ENCODE peak calls at places on chromosome 20, in four cellular contexts. L is posterior cingulate gyrus, K is hippocampal formation, N is AG09309. A is an unnamed sample.

GRCh38 chr20:35040090-35040489 is 52.5 kb downstream of the TRPC4AP start:
- DNase-seq in K (no peak), N (no peak), L (no peak), A (no peak)

GRCh38 chr20:62426678-62427077 is 661 bp downstream of the RBBP8NL start:
- DNase-seq in N (no peak), L (no peak), K (no peak), A (no peak)

GRCh38 chr20:38649275-38649891 is 47.8 kb downstream of the ARHGAP40 start:
- DNase-seq in N (no peak), K (peak; percentile 26), L (peak; percentile 49), A (no peak)

GRCh38 chr20:63857751-63858392 is 3.4 kb upstream of the ABHD16B start:
- DNase-seq in L (no peak), N (no peak), K (no peak), A (no peak)

GRCh38 chr20:17966432-17967312 is 1.9 kb downstream of the SNX5 start:
- DNase-seq in N (no peak), K (no peak), L (no peak), A (no peak)

GRCh38 chr20:3199976-3200755 is 4.3 kb downstream of the DDRGK1 start:
- DNase-seq in L (no peak), N (no peak), K (no peak), A (no peak)

GRCh38 chr20:46364670-46365482 is 41.5 kb downstream of the ELMO2 start:
- DNase-seq in L (peak; percentile 51), K (peak; percentile 41), N (no peak), A (no peak)

GRCh38 chr20:16864958-16865357 is 116.8 kb downstream of the OTOR start:
- DNase-seq in N (no peak), L (no peak), K (no peak), A (no peak)

GRCh38 chr20:25294459-25295385 is 46.8 kb downstream of the PYGB start:
- DNase-seq in L (peak; percentile 76), K (peak; percentile 70), N (no peak), A (no peak)

GRCh38 chr20:38034108-38034649 is 633 bp downstream of the RPRD1B start:
- DNase-seq in L (no peak), N (no peak), K (no peak), A (no peak)

GRCh38 chr20:11556410-11556809 is 361.3 kb upstream of the BTBD3 start:
- DNase-seq in N (no peak), L (no peak), K (no peak), A (no peak)

GRCh38 chr20:58214310-58214709 is 14.1 kb downstream of the ANKRD60 start:
- DNase-seq in K (no peak), N (no peak), L (no peak), A (no peak)

GRCh38 chr20:24670341-24670821 is 201.0 kb downstream of the SYNDIG1 start:
- DNase-seq in L (no peak), N (no peak), K (no peak), A (no peak)

GRCh38 chr20:64005394-64005793 is 24.5 kb downstream of the PRPF6 start:
- DNase-seq in K (no peak), L (no peak), N (no peak), A (no peak)

GRCh38 chr20:25369529-25369928 is 21.1 kb downstream of the ABHD12 start:
- DNase-seq in K (no peak), L (no peak), N (no peak), A (no peak)

A was measured in HS-5.